ENCODE peak calls at places on chromosome 18, in five cellular contexts. K is body of pancreas, V is fibroblast of mammary gland, C is transverse colon, D is cardiac muscle cell. G is an unnamed sample.

GRCh38 chr18:3605562-3606443 is 155.8 kb downstream of the TGIF1 start:
- DNase-seq in K (no peak), V (peak), C (no peak), D (no peak), G (no peak)

GRCh38 chr18:66317243-66318090 is 286.4 kb downstream of the CDH19 start:
- DNase-seq in K (no peak), V (no peak), C (no peak), D (no peak), G (no peak)

GRCh38 chr18:41396861-41397260 is 558.2 kb upstream of the PIK3C3 start:
- DNase-seq in K (no peak), V (no peak), C (no peak), D (no peak), G (no peak)

GRCh38 chr18:76573325-76574025 is 78.4 kb upstream of the ZNF516 start:
- DNase-seq in K (no peak), V (peak), C (no peak), D (no peak), G (no peak)

GRCh38 chr18:50190236-50190635 is 4.7 kb downstream of the MYO5B start:
- DNase-seq in K (no peak), V (peak), C (no peak), D (no peak), G (no peak)

GRCh38 chr18:63850010-63850409 is 37.5 kb upstream of the SERPINB2 start:
- DNase-seq in K (no peak), V (peak), C (no peak), D (peak), G (peak)

GRCh38 chr18:11005528-11005927 is 143.8 kb downstream of the PIEZO2 start:
- DNase-seq in K (peak), V (peak), C (peak), D (no peak), G (peak)

GRCh38 chr18:3264362-3264761 is 2.4 kb downstream of the MYL12B start:
- DNase-seq in K (peak), V (peak), C (peak), D (no peak), G (no peak)

GRCh38 chr18:59718108-59719057 is 21.2 kb upstream of the CCBE1 start:
- DNase-seq in K (no peak), V (peak), C (no peak), D (no peak), G (peak)

GRCh38 chr18:31610841-31611240 is 19.2 kb downstream of the TTR start:
- DNase-seq in K (peak), V (peak), C (peak), D (peak), G (peak)

GRCh38 chr18:50581517-50581916 is 21.6 kb downstream of the MAPK4 start:
- DNase-seq in K (no peak), V (no peak), C (no peak), D (no peak), G (no peak)

GRCh38 chr18:60182223-60182622 is 190.4 kb downstream of the MC4R start:
- DNase-seq in K (no peak), V (no peak), C (no peak), D (no peak), G (no peak)

GRCh38 chr18:76354348-76354747 is 140.7 kb downstream of the ZNF516 start:
- DNase-seq in K (no peak), V (peak), C (no peak), D (no peak), G (no peak)

GRCh38 chr18:74493689-74494088 is 2.5 kb upstream of the CNDP2 start:
- DNase-seq in K (peak), V (peak), C (peak), D (peak), G (peak)
- TF ChIP-seq CTCF in K (peak), V (peak), C (peak), D (peak), G (peak)

GRCh38 chr18:27616324-27616723 is 431.2 kb upstream of the CHST9 start:
- DNase-seq in K (no peak), V (no peak), C (no peak), D (no peak), G (no peak)
- TF ChIP-seq CTCF in K (no peak), V (no peak), C (no peak), D (no peak), G (no peak)

DNA sequence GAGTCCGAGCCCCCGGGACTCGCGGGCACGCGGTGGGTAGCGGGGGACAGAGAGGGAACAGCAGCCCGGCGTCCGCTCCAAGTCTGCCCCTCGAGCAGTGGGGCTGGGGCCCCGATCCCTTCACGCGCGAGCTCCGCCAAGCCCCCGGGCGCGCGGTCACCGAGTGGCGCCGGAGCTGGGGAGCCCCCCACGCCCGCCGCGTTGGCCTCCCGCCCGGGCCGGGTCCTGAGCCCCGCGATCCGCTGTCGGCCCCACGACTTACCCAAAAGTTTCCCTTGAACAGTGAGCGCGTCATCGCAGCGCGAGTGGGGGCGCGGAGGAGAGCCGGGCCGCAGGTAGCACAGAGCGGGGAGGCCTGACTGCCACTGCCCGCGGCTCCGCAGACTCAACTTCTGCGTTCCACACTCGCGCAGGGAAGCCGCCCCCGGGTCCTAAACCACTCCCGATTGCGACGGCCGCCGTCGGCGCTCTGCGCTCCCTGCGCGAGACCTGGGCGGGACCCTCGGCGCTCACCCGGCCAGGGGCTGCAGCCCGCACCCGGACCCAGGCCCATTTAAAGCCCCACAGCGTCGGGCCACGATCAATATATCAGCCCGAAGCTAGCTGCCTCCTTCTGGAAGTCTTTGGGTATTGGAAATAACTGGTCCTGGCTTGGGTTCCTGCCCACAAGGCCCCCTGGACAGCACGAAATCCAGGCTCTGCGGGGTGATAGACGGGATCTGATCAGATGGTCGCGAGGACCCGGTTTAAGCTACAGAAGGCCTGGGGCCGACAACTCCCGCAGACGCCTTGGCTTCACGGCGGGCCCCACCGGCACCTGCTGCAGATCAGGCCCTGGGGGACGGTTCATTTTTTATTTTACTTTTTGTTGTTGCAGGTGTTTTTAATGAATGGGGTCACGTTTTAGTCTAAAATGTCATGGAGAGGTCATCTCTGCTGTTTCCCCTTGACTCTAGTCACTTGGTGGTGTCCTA is at the start of gene PSTPIP2:
- DNase-seq in K (peak), V (peak), C (peak), D (peak), G (peak)
- TF ChIP-seq CTCF in K (no peak), V (no peak), C (no peak), D (no peak), G (no peak)

DNA sequence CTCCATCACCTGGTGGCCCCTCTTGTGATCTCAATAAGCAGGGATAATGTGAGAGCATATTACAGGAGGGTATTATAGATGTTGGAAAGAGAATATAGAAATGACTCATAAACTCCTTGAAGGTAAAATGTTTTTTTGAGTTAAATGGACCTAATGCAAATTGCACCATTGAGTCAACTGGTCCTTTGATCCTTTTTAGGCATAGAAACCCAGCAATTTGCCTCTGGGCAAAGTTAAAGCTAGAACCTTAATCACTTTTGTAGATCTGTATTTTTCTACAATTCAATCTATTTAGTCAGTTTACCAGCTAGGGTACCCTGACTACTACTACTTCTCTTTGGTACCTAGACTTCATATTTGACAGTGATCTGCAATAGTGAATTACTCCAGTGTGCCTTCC is 71.8 kb upstream of the RNF152 start:
- DNase-seq in K (no peak), V (no peak), C (no peak), D (no peak), G (no peak)
- TF ChIP-seq CTCF in K (no peak), V (no peak), C (no peak), D (no peak), G (no peak)

G was measured in Calu3.